ENCODE peak calls at places on chromosomes 4 and X, in eight cellular contexts. U is left cardiac atrium, G is T47D, J is RWPE1, L is fibroblast of mammary gland, S is Kasumi-1, N is C1 segment of cervical spinal cord, K is adipocyte. Q is an unnamed sample.

GRCh38 chr4:90951037-90951436 is 823.8 kb downstream of the CCSER1 start:
- DNase-seq in L (peak), K (no peak), J (peak), G (peak), N (no peak), U (no peak), S (no peak), Q (no peak)

GRCh38 chr4:144179152-144179739 is 38.7 kb upstream of the GYPA start:
- DNase-seq in J (no peak), S (no peak), L (no peak), N (no peak), U (no peak), G (no peak), K (no peak), Q (no peak)

GRCh38 chr4:80017125-80017854 is 55.7 kb downstream of the ANTXR2 start:
- DNase-seq in J (peak), L (peak), N (no peak), K (peak), U (no peak), G (no peak), S (peak), Q (peak)

GRCh38 chr4:20995591-20995990 is 295.3 kb downstream of the PACRGL start:
- DNase-seq in K (no peak), J (no peak), S (no peak), N (no peak), L (no peak), U (no peak), G (no peak), Q (no peak)

GRCh38 chr4:87306056-87306455 is 16.6 kb downstream of the HSD17B13 start:
- DNase-seq in S (no peak), L (no peak), J (no peak), G (no peak), K (no peak), U (no peak), N (no peak), Q (no peak)

GRCh38 chr4:95867919-95868318 is 28.0 kb downstream of the PDHA2 start:
- DNase-seq in S (peak), G (peak), J (peak), U (no peak), N (no peak), K (peak), L (peak), Q (no peak)

GRCh38 chr4:81664079-81664478 is 192.4 kb upstream of the RASGEF1B start:
- DNase-seq in G (peak), J (no peak), U (no peak), L (no peak), N (no peak), S (no peak), K (no peak), Q (no peak)

GRCh38 chrX:636971-637659 is 6.5 kb downstream of the SHOX start:
- DNase-seq in U (no peak), K (no peak), S (no peak), N (no peak), J (no peak), L (no peak), G (no peak), Q (no peak)

GRCh38 chrX:72394518-72395163 is 88.9 kb upstream of the CITED1 start:
- DNase-seq in G (no peak), S (peak), K (peak), N (no peak), U (peak), J (no peak), L (peak), Q (no peak)

GRCh38 chr4:125760956-125761355 is 446.2 kb downstream of the FAT4 start:
- DNase-seq in K (no peak), S (no peak), G (no peak), J (no peak), U (no peak), L (no peak), N (no peak), Q (no peak)

GRCh38 chr4:168682898-168683500 is 186.1 kb downstream of the PALLD start:
- DNase-seq in U (no peak), N (no peak), G (no peak), L (no peak), S (no peak), J (no peak), K (no peak), Q (no peak)

GRCh38 chrX:118183606-118184005 is 67.0 kb upstream of the KLHL13 start:
- DNase-seq in K (no peak), L (no peak), U (no peak), J (no peak), S (no peak), N (no peak), G (no peak), Q (no peak)

GRCh38 chr4:54971474-54971950 is 153.9 kb downstream of the KDR start:
- DNase-seq in J (peak), G (peak), U (no peak), K (peak), N (no peak), S (peak), L (peak), Q (no peak)

GRCh38 chr4:141652161-141652778 is 15.9 kb downstream of the IL15 start:
- DNase-seq in K (peak), U (no peak), J (no peak), S (no peak), L (peak), N (no peak), G (no peak), Q (no peak)

GRCh38 chr4:2927696-2928075 is 35.5 kb downstream of the NOP14 start:
- DNase-seq in J (no peak), U (no peak), S (no peak), K (no peak), N (no peak), G (no peak), L (no peak), Q (no peak)

GRCh38 chr4:37802068-37802666 is 24.3 kb upstream of the PGM2 start:
- DNase-seq in K (peak), G (peak), N (peak), L (peak), S (peak), J (peak), U (peak), Q (no peak)

Q was measured in CD4-positive, CD25-positive, alpha-beta regulatory T cell.